ENCODE peak calls at places on chromosomes 1 and 21, in nine cellular contexts. One of them, this sample, is unnamed.

GRCh38 chr1:236338096-236338495 is 56.0 kb upstream of the EDARADD start:
- DNase-seq in body of pancreas: no peak
- DNase-seq in right lobe of liver: no peak
- DNase-seq in NCI-H1105: no peak
- DNase-seq in stimulated activated CD4-positive, alpha-beta T cell treated with anti-CD3 and anti-CD28 coated beads, Interleukin-4, amount 100 ng/mL, for 4 hours: no peak
- DNase-seq in trophoblast cell: no peak
- DNase-seq in stimulated activated CD8-positive, alpha-beta memory T cell treated with anti-CD3 and anti-CD28 coated beads, Interleukin-4, amount 100 ng/mL, for 24 hours: no peak
- DNase-seq in iPS-NIHi11: no peak
- DNase-seq in right cardiac atrium: no peak
- DNase-seq in this sample: no peak

GRCh38 chr1:180251526-180252305 is 21.7 kb downstream of the LHX4 start:
- DNase-seq in body of pancreas: no peak
- DNase-seq in right lobe of liver: no peak
- DNase-seq in NCI-H1105: no peak
- DNase-seq in stimulated activated CD4-positive, alpha-beta T cell treated with anti-CD3 and anti-CD28 coated beads, Interleukin-4, amount 100 ng/mL, for 4 hours: no peak
- DNase-seq in trophoblast cell: no peak
- DNase-seq in stimulated activated CD8-positive, alpha-beta memory T cell treated with anti-CD3 and anti-CD28 coated beads, Interleukin-4, amount 100 ng/mL, for 24 hours: no peak
- DNase-seq in iPS-NIHi11: no peak
- DNase-seq in right cardiac atrium: no peak
- DNase-seq in this sample: no peak

GRCh38 chr1:9912264-9912936 is 2.3 kb upstream of the CTNNBIP1 start:
- DNase-seq in body of pancreas: no peak
- DNase-seq in right lobe of liver: no peak
- DNase-seq in NCI-H1105: no peak
- DNase-seq in stimulated activated CD4-positive, alpha-beta T cell treated with anti-CD3 and anti-CD28 coated beads, Interleukin-4, amount 100 ng/mL, for 4 hours: no peak
- DNase-seq in trophoblast cell: no peak
- DNase-seq in stimulated activated CD8-positive, alpha-beta memory T cell treated with anti-CD3 and anti-CD28 coated beads, Interleukin-4, amount 100 ng/mL, for 24 hours: no peak
- DNase-seq in iPS-NIHi11: no peak
- DNase-seq in right cardiac atrium: no peak
- DNase-seq in this sample: no peak

GRCh38 chr1:79790950-79791349 is 784.4 kb upstream of the ADGRL4 start:
- DNase-seq in body of pancreas: no peak
- DNase-seq in right lobe of liver: no peak
- DNase-seq in NCI-H1105: no peak
- DNase-seq in stimulated activated CD4-positive, alpha-beta T cell treated with anti-CD3 and anti-CD28 coated beads, Interleukin-4, amount 100 ng/mL, for 4 hours: no peak
- DNase-seq in trophoblast cell: no peak
- DNase-seq in stimulated activated CD8-positive, alpha-beta memory T cell treated with anti-CD3 and anti-CD28 coated beads, Interleukin-4, amount 100 ng/mL, for 24 hours: no peak
- DNase-seq in iPS-NIHi11: no peak
- DNase-seq in right cardiac atrium: no peak
- DNase-seq in this sample: no peak

GRCh38 chr1:219432191-219432606 is 180.7 kb downstream of the ZC3H11B start:
- DNase-seq in body of pancreas: peak; percentile 19
- DNase-seq in right lobe of liver: no peak
- DNase-seq in NCI-H1105: no peak
- DNase-seq in stimulated activated CD4-positive, alpha-beta T cell treated with anti-CD3 and anti-CD28 coated beads, Interleukin-4, amount 100 ng/mL, for 4 hours: no peak
- DNase-seq in trophoblast cell: no peak
- DNase-seq in stimulated activated CD8-positive, alpha-beta memory T cell treated with anti-CD3 and anti-CD28 coated beads, Interleukin-4, amount 100 ng/mL, for 24 hours: no peak
- DNase-seq in iPS-NIHi11: no peak
- DNase-seq in right cardiac atrium: no peak
- DNase-seq in this sample: no peak

GRCh38 chr21:36696640-36697472 is 2.1 kb upstream of the SIM2 start:
- DNase-seq in body of pancreas: no peak
- DNase-seq in right lobe of liver: no peak
- DNase-seq in NCI-H1105: no peak
- DNase-seq in stimulated activated CD4-positive, alpha-beta T cell treated with anti-CD3 and anti-CD28 coated beads, Interleukin-4, amount 100 ng/mL, for 4 hours: no peak
- DNase-seq in trophoblast cell: no peak
- DNase-seq in stimulated activated CD8-positive, alpha-beta memory T cell treated with anti-CD3 and anti-CD28 coated beads, Interleukin-4, amount 100 ng/mL, for 24 hours: no peak
- DNase-seq in iPS-NIHi11: no peak
- DNase-seq in right cardiac atrium: no peak
- DNase-seq in this sample: no peak

GRCh38 chr1:53134961-53135734 is 7.3 kb downstream of the SLC1A7 start:
- DNase-seq in body of pancreas: peak; percentile 46
- DNase-seq in right lobe of liver: no peak
- DNase-seq in NCI-H1105: peak; percentile 26
- DNase-seq in stimulated activated CD4-positive, alpha-beta T cell treated with anti-CD3 and anti-CD28 coated beads, Interleukin-4, amount 100 ng/mL, for 4 hours: no peak
- DNase-seq in trophoblast cell: no peak
- DNase-seq in stimulated activated CD8-positive, alpha-beta memory T cell treated with anti-CD3 and anti-CD28 coated beads, Interleukin-4, amount 100 ng/mL, for 24 hours: no peak
- DNase-seq in iPS-NIHi11: no peak
- DNase-seq in right cardiac atrium: peak; percentile 85
- DNase-seq in this sample: no peak

GRCh38 chr1:114061431-114061830 is 82.2 kb downstream of the OLFML3 start:
- DNase-seq in body of pancreas: no peak
- DNase-seq in right lobe of liver: no peak
- DNase-seq in NCI-H1105: no peak
- DNase-seq in stimulated activated CD4-positive, alpha-beta T cell treated with anti-CD3 and anti-CD28 coated beads, Interleukin-4, amount 100 ng/mL, for 4 hours: no peak
- DNase-seq in trophoblast cell: no peak
- DNase-seq in stimulated activated CD8-positive, alpha-beta memory T cell treated with anti-CD3 and anti-CD28 coated beads, Interleukin-4, amount 100 ng/mL, for 24 hours: no peak
- DNase-seq in iPS-NIHi11: no peak
- DNase-seq in right cardiac atrium: no peak
- DNase-seq in this sample: no peak

GRCh38 chr1:106889054-106889453 is 167.4 kb upstream of the PRMT6 start:
- DNase-seq in body of pancreas: no peak
- DNase-seq in right lobe of liver: no peak
- DNase-seq in NCI-H1105: no peak
- DNase-seq in stimulated activated CD4-positive, alpha-beta T cell treated with anti-CD3 and anti-CD28 coated beads, Interleukin-4, amount 100 ng/mL, for 4 hours: no peak
- DNase-seq in trophoblast cell: no peak
- DNase-seq in stimulated activated CD8-positive, alpha-beta memory T cell treated with anti-CD3 and anti-CD28 coated beads, Interleukin-4, amount 100 ng/mL, for 24 hours: no peak
- DNase-seq in iPS-NIHi11: peak; percentile 16
- DNase-seq in right cardiac atrium: no peak
- DNase-seq in this sample: no peak

GRCh38 chr1:1778827-1779675 is 781 bp upstream of the NADK start:
- DNase-seq in body of pancreas: peak; percentile 82
- DNase-seq in right lobe of liver: peak; percentile 95
- DNase-seq in NCI-H1105: peak; percentile 52
- DNase-seq in stimulated activated CD4-positive, alpha-beta T cell treated with anti-CD3 and anti-CD28 coated beads, Interleukin-4, amount 100 ng/mL, for 4 hours: peak; percentile 84
- DNase-seq in trophoblast cell: peak; percentile 95
- DNase-seq in stimulated activated CD8-positive, alpha-beta memory T cell treated with anti-CD3 and anti-CD28 coated beads, Interleukin-4, amount 100 ng/mL, for 24 hours: peak; percentile 68
- DNase-seq in iPS-NIHi11: peak; percentile 84
- DNase-seq in right cardiac atrium: peak; percentile 90
- DNase-seq in this sample: peak; percentile 98

GRCh38 chr21:36765229-36765628 is 66.3 kb downstream of the SIM2 start:
- DNase-seq in body of pancreas: no peak
- DNase-seq in right lobe of liver: no peak
- DNase-seq in NCI-H1105: no peak
- DNase-seq in stimulated activated CD4-positive, alpha-beta T cell treated with anti-CD3 and anti-CD28 coated beads, Interleukin-4, amount 100 ng/mL, for 4 hours: no peak
- DNase-seq in trophoblast cell: no peak
- DNase-seq in stimulated activated CD8-positive, alpha-beta memory T cell treated with anti-CD3 and anti-CD28 coated beads, Interleukin-4, amount 100 ng/mL, for 24 hours: no peak
- DNase-seq in iPS-NIHi11: no peak
- DNase-seq in right cardiac atrium: no peak
- DNase-seq in this sample: no peak

GRCh38 chr1:86184401-86184800 is 27.8 kb upstream of the COL24A1 start:
- DNase-seq in body of pancreas: no peak
- DNase-seq in right lobe of liver: no peak
- DNase-seq in NCI-H1105: no peak
- DNase-seq in stimulated activated CD4-positive, alpha-beta T cell treated with anti-CD3 and anti-CD28 coated beads, Interleukin-4, amount 100 ng/mL, for 4 hours: no peak
- DNase-seq in trophoblast cell: no peak
- DNase-seq in stimulated activated CD8-positive, alpha-beta memory T cell treated with anti-CD3 and anti-CD28 coated beads, Interleukin-4, amount 100 ng/mL, for 24 hours: no peak
- DNase-seq in iPS-NIHi11: no peak
- DNase-seq in right cardiac atrium: no peak
- DNase-seq in this sample: no peak

GRCh38 chr1:53588053-53588779 is 129.0 kb downstream of the DMRTB1 start:
- DNase-seq in body of pancreas: no peak
- DNase-seq in right lobe of liver: no peak
- DNase-seq in NCI-H1105: no peak
- DNase-seq in stimulated activated CD4-positive, alpha-beta T cell treated with anti-CD3 and anti-CD28 coated beads, Interleukin-4, amount 100 ng/mL, for 4 hours: no peak
- DNase-seq in trophoblast cell: no peak
- DNase-seq in stimulated activated CD8-positive, alpha-beta memory T cell treated with anti-CD3 and anti-CD28 coated beads, Interleukin-4, amount 100 ng/mL, for 24 hours: no peak
- DNase-seq in iPS-NIHi11: peak; percentile 2
- DNase-seq in right cardiac atrium: no peak
- DNase-seq in this sample: no peak

GRCh38 chr1:193451606-193452005 is 265.2 kb upstream of the B3GALT2 start:
- DNase-seq in body of pancreas: no peak
- DNase-seq in right lobe of liver: no peak
- DNase-seq in NCI-H1105: no peak
- DNase-seq in stimulated activated CD4-positive, alpha-beta T cell treated with anti-CD3 and anti-CD28 coated beads, Interleukin-4, amount 100 ng/mL, for 4 hours: no peak
- DNase-seq in trophoblast cell: peak; percentile 89
- DNase-seq in stimulated activated CD8-positive, alpha-beta memory T cell treated with anti-CD3 and anti-CD28 coated beads, Interleukin-4, amount 100 ng/mL, for 24 hours: no peak
- DNase-seq in iPS-NIHi11: no peak
- DNase-seq in right cardiac atrium: no peak
- DNase-seq in this sample: no peak

GRCh38 chr1:229803601-229804217 is 177.7 kb downstream of the URB2 start:
- DNase-seq in body of pancreas: peak; percentile 53
- DNase-seq in right lobe of liver: no peak
- DNase-seq in NCI-H1105: no peak
- DNase-seq in stimulated activated CD4-positive, alpha-beta T cell treated with anti-CD3 and anti-CD28 coated beads, Interleukin-4, amount 100 ng/mL, for 4 hours: no peak
- DNase-seq in trophoblast cell: peak; percentile 55
- DNase-seq in stimulated activated CD8-positive, alpha-beta memory T cell treated with anti-CD3 and anti-CD28 coated beads, Interleukin-4, amount 100 ng/mL, for 24 hours: no peak
- DNase-seq in iPS-NIHi11: peak; percentile 23
- DNase-seq in right cardiac atrium: no peak
- DNase-seq in this sample: no peak

GRCh38 chr1:229028987-229029550 is 241.8 kb upstream of the RAB4A start:
- DNase-seq in body of pancreas: no peak
- DNase-seq in right lobe of liver: no peak
- DNase-seq in NCI-H1105: no peak
- DNase-seq in stimulated activated CD4-positive, alpha-beta T cell treated with anti-CD3 and anti-CD28 coated beads, Interleukin-4, amount 100 ng/mL, for 4 hours: no peak
- DNase-seq in trophoblast cell: no peak
- DNase-seq in stimulated activated CD8-positive, alpha-beta memory T cell treated with anti-CD3 and anti-CD28 coated beads, Interleukin-4, amount 100 ng/mL, for 24 hours: no peak
- DNase-seq in iPS-NIHi11: no peak
- DNase-seq in right cardiac atrium: no peak
- DNase-seq in this sample: no peak

GRCh38 chr1:234836045-234836681 is 226.2 kb upstream of the IRF2BP2 start:
- DNase-seq in body of pancreas: no peak
- DNase-seq in right lobe of liver: no peak
- DNase-seq in NCI-H1105: no peak
- DNase-seq in stimulated activated CD4-positive, alpha-beta T cell treated with anti-CD3 and anti-CD28 coated beads, Interleukin-4, amount 100 ng/mL, for 4 hours: no peak
- DNase-seq in trophoblast cell: no peak
- DNase-seq in stimulated activated CD8-positive, alpha-beta memory T cell treated with anti-CD3 and anti-CD28 coated beads, Interleukin-4, amount 100 ng/mL, for 24 hours: no peak
- DNase-seq in iPS-NIHi11: no peak
- DNase-seq in right cardiac atrium: no peak
- DNase-seq in this sample: no peak

GRCh38 chr1:227357229-227358078 is 39.2 kb upstream of the CDC42BPA start:
- DNase-seq in body of pancreas: peak; percentile 74
- DNase-seq in right lobe of liver: peak; percentile 47
- DNase-seq in NCI-H1105: no peak
- DNase-seq in stimulated activated CD4-positive, alpha-beta T cell treated with anti-CD3 and anti-CD28 coated beads, Interleukin-4, amount 100 ng/mL, for 4 hours: no peak
- DNase-seq in trophoblast cell: peak; percentile 78
- DNase-seq in stimulated activated CD8-positive, alpha-beta memory T cell treated with anti-CD3 and anti-CD28 coated beads, Interleukin-4, amount 100 ng/mL, for 24 hours: no peak
- DNase-seq in iPS-NIHi11: peak; percentile 43
- DNase-seq in right cardiac atrium: peak; percentile 86
- DNase-seq in this sample: no peak

GRCh38 chr1:200981278-200981677 is 42.2 kb downstream of the KIF21B start:
- DNase-seq in body of pancreas: no peak
- DNase-seq in right lobe of liver: no peak
- DNase-seq in NCI-H1105: no peak
- DNase-seq in stimulated activated CD4-positive, alpha-beta T cell treated with anti-CD3 and anti-CD28 coated beads, Interleukin-4, amount 100 ng/mL, for 4 hours: no peak
- DNase-seq in trophoblast cell: no peak
- DNase-seq in stimulated activated CD8-positive, alpha-beta memory T cell treated with anti-CD3 and anti-CD28 coated beads, Interleukin-4, amount 100 ng/mL, for 24 hours: no peak
- DNase-seq in iPS-NIHi11: no peak
- DNase-seq in right cardiac atrium: no peak
- DNase-seq in this sample: no peak

GRCh38 chr1:32539584-32540571 is 651 bp downstream of the ZBTB8A start:
- DNase-seq in body of pancreas: peak; percentile 28
- DNase-seq in right lobe of liver: peak; percentile 35
- DNase-seq in NCI-H1105: peak; percentile 55
- DNase-seq in stimulated activated CD4-positive, alpha-beta T cell treated with anti-CD3 and anti-CD28 coated beads, Interleukin-4, amount 100 ng/mL, for 4 hours: no peak
- DNase-seq in trophoblast cell: peak; percentile 37
- DNase-seq in stimulated activated CD8-positive, alpha-beta memory T cell treated with anti-CD3 and anti-CD28 coated beads, Interleukin-4, amount 100 ng/mL, for 24 hours: no peak
- DNase-seq in iPS-NIHi11: peak; percentile 80
- DNase-seq in right cardiac atrium: peak; percentile 65
- DNase-seq in this sample: no peak

GRCh38 chr1:172902861-172903381 is 147.8 kb downstream of the TNFSF18 start:
- DNase-seq in body of pancreas: no peak
- DNase-seq in right lobe of liver: no peak
- DNase-seq in NCI-H1105: no peak
- DNase-seq in stimulated activated CD4-positive, alpha-beta T cell treated with anti-CD3 and anti-CD28 coated beads, Interleukin-4, amount 100 ng/mL, for 4 hours: no peak
- DNase-seq in trophoblast cell: no peak
- DNase-seq in stimulated activated CD8-positive, alpha-beta memory T cell treated with anti-CD3 and anti-CD28 coated beads, Interleukin-4, amount 100 ng/mL, for 24 hours: no peak
- DNase-seq in iPS-NIHi11: no peak
- DNase-seq in right cardiac atrium: no peak
- DNase-seq in this sample: no peak

GRCh38 chr1:53326598-53327182 is 1.2 kb downstream of the LRP8 start:
- DNase-seq in body of pancreas: peak; percentile 35
- DNase-seq in right lobe of liver: peak; percentile 29
- DNase-seq in NCI-H1105: peak; percentile 56
- DNase-seq in stimulated activated CD4-positive, alpha-beta T cell treated with anti-CD3 and anti-CD28 coated beads, Interleukin-4, amount 100 ng/mL, for 4 hours: no peak
- DNase-seq in trophoblast cell: peak; percentile 39
- DNase-seq in stimulated activated CD8-positive, alpha-beta memory T cell treated with anti-CD3 and anti-CD28 coated beads, Interleukin-4, amount 100 ng/mL, for 24 hours: peak; percentile 40
- DNase-seq in iPS-NIHi11: peak; percentile 72
- DNase-seq in right cardiac atrium: peak; percentile 73
- DNase-seq in this sample: no peak

GRCh38 chr1:213019450-213019849 is 3.8 kb upstream of the ANGEL2 start:
- DNase-seq in body of pancreas: no peak
- DNase-seq in right lobe of liver: no peak
- DNase-seq in NCI-H1105: no peak
- DNase-seq in stimulated activated CD4-positive, alpha-beta T cell treated with anti-CD3 and anti-CD28 coated beads, Interleukin-4, amount 100 ng/mL, for 4 hours: no peak
- DNase-seq in trophoblast cell: no peak
- DNase-seq in stimulated activated CD8-positive, alpha-beta memory T cell treated with anti-CD3 and anti-CD28 coated beads, Interleukin-4, amount 100 ng/mL, for 24 hours: no peak
- DNase-seq in iPS-NIHi11: no peak
- DNase-seq in right cardiac atrium: no peak
- DNase-seq in this sample: no peak

GRCh38 chr21:15625363-15625762 is 104.4 kb upstream of the USP25 start:
- DNase-seq in body of pancreas: no peak
- DNase-seq in right lobe of liver: no peak
- DNase-seq in NCI-H1105: no peak
- DNase-seq in stimulated activated CD4-positive, alpha-beta T cell treated with anti-CD3 and anti-CD28 coated beads, Interleukin-4, amount 100 ng/mL, for 4 hours: no peak
- DNase-seq in trophoblast cell: no peak
- DNase-seq in stimulated activated CD8-positive, alpha-beta memory T cell treated with anti-CD3 and anti-CD28 coated beads, Interleukin-4, amount 100 ng/mL, for 24 hours: no peak
- DNase-seq in iPS-NIHi11: no peak
- DNase-seq in right cardiac atrium: no peak
- DNase-seq in this sample: no peak

GRCh38 chr1:41920658-41921057 is 1.9 kb upstream of the HIVEP3 start:
- DNase-seq in body of pancreas: no peak
- DNase-seq in right lobe of liver: no peak
- DNase-seq in NCI-H1105: no peak
- DNase-seq in stimulated activated CD4-positive, alpha-beta T cell treated with anti-CD3 and anti-CD28 coated beads, Interleukin-4, amount 100 ng/mL, for 4 hours: no peak
- DNase-seq in trophoblast cell: no peak
- DNase-seq in stimulated activated CD8-positive, alpha-beta memory T cell treated with anti-CD3 and anti-CD28 coated beads, Interleukin-4, amount 100 ng/mL, for 24 hours: no peak
- DNase-seq in iPS-NIHi11: no peak
- DNase-seq in right cardiac atrium: no peak
- DNase-seq in this sample: no peak

GRCh38 chr1:25031966-25032667 is 102.0 kb upstream of the RUNX3 start:
- DNase-seq in body of pancreas: peak; percentile 58
- DNase-seq in right lobe of liver: no peak
- DNase-seq in NCI-H1105: peak; percentile 60
- DNase-seq in stimulated activated CD4-positive, alpha-beta T cell treated with anti-CD3 and anti-CD28 coated beads, Interleukin-4, amount 100 ng/mL, for 4 hours: peak; percentile 63
- DNase-seq in trophoblast cell: no peak
- DNase-seq in stimulated activated CD8-positive, alpha-beta memory T cell treated with anti-CD3 and anti-CD28 coated beads, Interleukin-4, amount 100 ng/mL, for 24 hours: no peak
- DNase-seq in iPS-NIHi11: no peak
- DNase-seq in right cardiac atrium: no peak
- DNase-seq in this sample: peak; percentile 74

GRCh38 chr1:36458910-36459309 is 5.3 kb downstream of the MRPS15 start:
- DNase-seq in body of pancreas: no peak
- DNase-seq in right lobe of liver: no peak
- DNase-seq in NCI-H1105: no peak
- DNase-seq in stimulated activated CD4-positive, alpha-beta T cell treated with anti-CD3 and anti-CD28 coated beads, Interleukin-4, amount 100 ng/mL, for 4 hours: peak; percentile 53
- DNase-seq in trophoblast cell: no peak
- DNase-seq in stimulated activated CD8-positive, alpha-beta memory T cell treated with anti-CD3 and anti-CD28 coated beads, Interleukin-4, amount 100 ng/mL, for 24 hours: no peak
- DNase-seq in iPS-NIHi11: no peak
- DNase-seq in right cardiac atrium: no peak
- DNase-seq in this sample: no peak

GRCh38 chr1:15765495-15766194 is 7.0 kb downstream of the FBLIM1 start:
- DNase-seq in body of pancreas: peak; percentile 60
- DNase-seq in right lobe of liver: no peak
- DNase-seq in NCI-H1105: no peak
- DNase-seq in stimulated activated CD4-positive, alpha-beta T cell treated with anti-CD3 and anti-CD28 coated beads, Interleukin-4, amount 100 ng/mL, for 4 hours: no peak
- DNase-seq in trophoblast cell: no peak
- DNase-seq in stimulated activated CD8-positive, alpha-beta memory T cell treated with anti-CD3 and anti-CD28 coated beads, Interleukin-4, amount 100 ng/mL, for 24 hours: no peak
- DNase-seq in iPS-NIHi11: no peak
- DNase-seq in right cardiac atrium: no peak
- DNase-seq in this sample: no peak

GRCh38 chr1:167114725-167115124 is 20.9 kb downstream of the STYXL2 start:
- DNase-seq in body of pancreas: no peak
- DNase-seq in right lobe of liver: no peak
- DNase-seq in NCI-H1105: no peak
- DNase-seq in stimulated activated CD4-positive, alpha-beta T cell treated with anti-CD3 and anti-CD28 coated beads, Interleukin-4, amount 100 ng/mL, for 4 hours: no peak
- DNase-seq in trophoblast cell: no peak
- DNase-seq in stimulated activated CD8-positive, alpha-beta memory T cell treated with anti-CD3 and anti-CD28 coated beads, Interleukin-4, amount 100 ng/mL, for 24 hours: no peak
- DNase-seq in iPS-NIHi11: no peak
- DNase-seq in right cardiac atrium: no peak
- DNase-seq in this sample: no peak

GRCh38 chr1:168643152-168643551 is 66.7 kb downstream of the XCL1 start:
- DNase-seq in body of pancreas: no peak
- DNase-seq in right lobe of liver: no peak
- DNase-seq in NCI-H1105: no peak
- DNase-seq in stimulated activated CD4-positive, alpha-beta T cell treated with anti-CD3 and anti-CD28 coated beads, Interleukin-4, amount 100 ng/mL, for 4 hours: no peak
- DNase-seq in trophoblast cell: no peak
- DNase-seq in stimulated activated CD8-positive, alpha-beta memory T cell treated with anti-CD3 and anti-CD28 coated beads, Interleukin-4, amount 100 ng/mL, for 24 hours: no peak
- DNase-seq in iPS-NIHi11: no peak
- DNase-seq in right cardiac atrium: no peak
- DNase-seq in this sample: no peak